ENCODE peak calls at places on chromosomes 11 and 22, in five cellular contexts. K, N, C, M and W are unnamed samples.

GRCh38 chr11:11570823-11571222 is 51.0 kb downstream of the GALNT18 start:
- ATAC-seq in C (no peak), K (no peak), M (no peak), N (no peak), W (no peak)

GRCh38 chr11:75532200-75532972 is 6.6 kb upstream of the GDPD5 start:
- ATAC-seq in N (peak), M (peak), C (peak), K (peak), W (peak)

GRCh38 chr11:68038226-68038717 is 553 bp upstream of the TCIRG1 start:
- ATAC-seq in K (no peak), M (no peak), N (no peak), C (no peak), W (peak)

GRCh38 chr22:42994276-42994916 is 20.6 kb downstream of the PACSIN2 start:
- ATAC-seq in M (no peak), K (peak), C (no peak), N (no peak), W (no peak)

GRCh38 chr11:119316729-119317591 is at the start of gene MCAM:
- ATAC-seq in M (peak), N (peak), K (no peak), C (no peak), W (no peak)

GRCh38 chr11:117183724-117184349 is 5.3 kb downstream of the SIDT2 start:
- ATAC-seq in M (no peak), K (no peak), N (no peak), C (no peak), W (no peak)

GRCh38 chr11:28168718-28169117 is 60.5 kb downstream of the METTL15 start:
- ATAC-seq in M (no peak), K (no peak), C (no peak), N (no peak), W (no peak)

GRCh38 chr11:61754534-61755482 is 2.4 kb downstream of the MYRF start:
- ATAC-seq in N (no peak), M (no peak), C (no peak), K (no peak), W (peak)

GRCh38 chr22:30732426-30732825 is 37.8 kb downstream of the OSBP2 start:
- ATAC-seq in C (no peak), N (no peak), K (no peak), M (no peak), W (no peak)

GRCh38 chr11:21514298-21514697 is 678.6 kb upstream of the ANO5 start:
- ATAC-seq in K (no peak), M (no peak), N (no peak), C (no peak), W (no peak)

GRCh38 chr11:12269446-12270214 is 107.7 kb upstream of the PARVA start:
- ATAC-seq in M (no peak), N (no peak), K (no peak), C (no peak), W (peak)

GRCh38 chr11:95389427-95389826 is 158.4 kb upstream of the SESN3 start:
- ATAC-seq in K (no peak), M (no peak), C (no peak), N (no peak), W (no peak)

GRCh38 chr11:134511255-134511654 is 99.2 kb upstream of the B3GAT1 start:
- ATAC-seq in C (no peak), M (no peak), K (no peak), N (no peak), W (no peak)

GRCh38 chr11:46363031-46363407 is 15.8 kb downstream of the DGKZ start:
- ATAC-seq in M (no peak), N (peak), C (no peak), K (peak), W (no peak)

GRCh38 chr22:36419912-36420882 is 32.4 kb upstream of the MYH9 start:
- ATAC-seq in N (peak), K (no peak), M (no peak), C (no peak), W (no peak)

GRCh38 chr22:39414886-39415285 is 15.3 kb downstream of the TAB1 start:
- ATAC-seq in N (peak), M (no peak), K (no peak), C (no peak), W (no peak)

GRCh38 chr22:17930455-17931313 is 93.7 kb downstream of the MICAL3 start:
- ATAC-seq in K (no peak), M (no peak), N (no peak), C (no peak), W (no peak)

GRCh38 chr22:37284126-37284806 is 2.0 kb downstream of the CYTH4 start:
- ATAC-seq in N (no peak), K (peak), M (no peak), C (no peak), W (no peak)

GRCh38 chr11:104967493-104968364 is 645 bp downstream of the CASP4 start:
- ATAC-seq in K (peak), N (peak), M (peak), C (no peak), W (peak)